ENCODE peak calls at places on chromosomes 1 and 21, in six cellular contexts. One of them, this sample, is unnamed.

GRCh38 chr1:10280442-10281350 is 70.3 kb downstream of the KIF1B start:
- DNase-seq in thoracic aorta: no peak
- DNase-seq in heart left ventricle: no peak
- DNase-seq in psoas muscle: no peak
- DNase-seq in stomach: no peak
- DNase-seq in prostate gland: no peak
- DNase-seq in this sample: no peak

GRCh38 chr1:198830397-198830796 is 191.6 kb downstream of the PTPRC start:
- DNase-seq in thoracic aorta: no peak
- DNase-seq in heart left ventricle: no peak
- DNase-seq in psoas muscle: no peak
- DNase-seq in stomach: no peak
- DNase-seq in prostate gland: no peak
- DNase-seq in this sample: no peak

GRCh38 chr1:155472491-155472890 is 90.1 kb downstream of the ASH1L start:
- DNase-seq in thoracic aorta: no peak
- DNase-seq in heart left ventricle: no peak
- DNase-seq in psoas muscle: no peak
- DNase-seq in stomach: no peak
- DNase-seq in prostate gland: no peak
- DNase-seq in this sample: no peak

GRCh38 chr21:29418813-29419212 is 120.1 kb downstream of the BACH1 start:
- DNase-seq in thoracic aorta: no peak
- DNase-seq in heart left ventricle: no peak
- DNase-seq in psoas muscle: no peak
- DNase-seq in stomach: no peak
- DNase-seq in prostate gland: no peak
- DNase-seq in this sample: no peak

GRCh38 chr1:40932004-40932403 is 47.5 kb upstream of the CTPS1 start:
- DNase-seq in thoracic aorta: no peak
- DNase-seq in heart left ventricle: no peak
- DNase-seq in psoas muscle: no peak
- DNase-seq in stomach: no peak
- DNase-seq in prostate gland: no peak
- DNase-seq in this sample: no peak

GRCh38 chr1:206766251-206766856 is 4.2 kb upstream of the IL19 start:
- DNase-seq in thoracic aorta: no peak
- DNase-seq in heart left ventricle: no peak
- DNase-seq in psoas muscle: peak; percentile 36
- DNase-seq in stomach: peak; percentile 37
- DNase-seq in prostate gland: peak; percentile 13
- DNase-seq in this sample: peak; percentile 33

GRCh38 chr1:30372792-30373433 is 350.5 kb downstream of the MATN1 start:
- DNase-seq in thoracic aorta: no peak
- DNase-seq in heart left ventricle: no peak
- DNase-seq in psoas muscle: no peak
- DNase-seq in stomach: peak; percentile 24
- DNase-seq in prostate gland: no peak
- DNase-seq in this sample: no peak

GRCh38 chr1:169240449-169241242 is 127.0 kb downstream of the NME7 start:
- DNase-seq in thoracic aorta: no peak
- DNase-seq in heart left ventricle: no peak
- DNase-seq in psoas muscle: no peak
- DNase-seq in stomach: no peak
- DNase-seq in prostate gland: no peak
- DNase-seq in this sample: no peak

GRCh38 chr1:84936116-84936810 is 43.3 kb upstream of the LPAR3 start:
- DNase-seq in thoracic aorta: no peak
- DNase-seq in heart left ventricle: no peak
- DNase-seq in psoas muscle: no peak
- DNase-seq in stomach: no peak
- DNase-seq in prostate gland: peak; percentile 56
- DNase-seq in this sample: peak; percentile 7
- TF ChIP-seq CTCF in thoracic aorta: peak; percentile 87
- TF ChIP-seq CTCF in heart left ventricle: peak; percentile 93
- TF ChIP-seq CTCF in psoas muscle: peak; percentile 89
- TF ChIP-seq CTCF in stomach: peak; percentile 86
- TF ChIP-seq CTCF in prostate gland: peak; percentile 92
- TF ChIP-seq CTCF in this sample: peak; percentile 62

GRCh38 chr1:3617806-3618345 is 6.6 kb upstream of the MEGF6 start:
- DNase-seq in thoracic aorta: no peak
- DNase-seq in heart left ventricle: no peak
- DNase-seq in psoas muscle: no peak
- DNase-seq in stomach: no peak
- DNase-seq in prostate gland: no peak
- DNase-seq in this sample: no peak
- H3K4me3 ChIP-seq in thoracic aorta: no peak overlapping the region
- H3K4me3 ChIP-seq in heart left ventricle: no peak overlapping the region
- H3K4me3 ChIP-seq in psoas muscle: no peak overlapping the region
- H3K4me3 ChIP-seq in stomach: no peak overlapping the region
- H3K4me3 ChIP-seq in prostate gland: no peak overlapping the region
- H3K4me3 ChIP-seq in this sample: no peak overlapping the region

GRCh38 chr1:158025576-158026230 is 32.3 kb downstream of the KIRREL1 start:
- DNase-seq in thoracic aorta: no peak
- DNase-seq in heart left ventricle: no peak
- DNase-seq in psoas muscle: no peak
- DNase-seq in stomach: no peak
- DNase-seq in prostate gland: no peak
- DNase-seq in this sample: no peak
- H3K27ac ChIP-seq in thoracic aorta: peak overlapping the region; percentile 95
- H3K27ac ChIP-seq in heart left ventricle: peak overlapping the region; percentile 68
- H3K27ac ChIP-seq in psoas muscle: no peak overlapping the region
- H3K27ac ChIP-seq in stomach: peak overlapping the region; percentile 52
- H3K27ac ChIP-seq in prostate gland: peak overlapping the region; percentile 50
- H3K27ac ChIP-seq in this sample: peak overlapping the region; percentile 54

DNA sequence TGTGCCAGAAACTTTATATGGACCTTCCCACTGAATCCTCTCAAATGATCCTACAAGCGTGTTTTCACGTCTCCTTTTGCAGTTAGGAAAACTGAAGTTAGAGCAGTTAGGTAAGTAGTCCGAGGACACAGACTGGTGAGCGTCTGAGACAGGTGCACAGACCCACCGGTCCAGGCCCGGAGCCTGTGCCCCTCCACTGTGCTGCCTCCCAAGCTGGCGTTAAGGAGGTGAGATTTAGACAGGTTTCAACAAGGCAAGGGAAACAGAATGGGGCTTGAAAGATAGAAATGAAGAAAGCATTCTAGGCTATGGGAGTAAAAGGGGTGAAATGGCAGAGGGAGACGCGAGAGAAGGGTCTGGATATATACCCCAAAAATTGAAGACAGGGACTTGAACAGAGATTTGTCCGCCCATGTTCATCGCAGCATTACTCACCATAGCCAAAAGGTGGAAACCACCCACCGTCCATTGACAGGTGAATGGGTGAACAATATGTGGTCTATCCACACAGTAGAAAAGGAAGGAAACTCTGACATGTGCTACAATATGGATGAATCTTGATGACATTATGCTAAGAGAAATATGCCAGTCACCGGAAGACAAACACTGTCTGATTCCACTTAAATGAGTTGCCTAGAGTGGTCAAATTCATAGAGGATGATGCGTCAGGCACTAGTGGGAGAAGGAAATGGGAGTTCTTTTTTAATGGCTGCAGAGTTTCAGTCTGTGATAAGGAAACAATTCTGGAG is 15.7 kb upstream of the PKP1 start:
- DNase-seq in thoracic aorta: no peak
- DNase-seq in heart left ventricle: no peak
- DNase-seq in psoas muscle: no peak
- DNase-seq in stomach: peak; percentile 8
- DNase-seq in prostate gland: no peak
- DNase-seq in this sample: no peak
- TF ChIP-seq CTCF in thoracic aorta: no peak
- TF ChIP-seq CTCF in heart left ventricle: no peak
- TF ChIP-seq CTCF in psoas muscle: no peak
- TF ChIP-seq CTCF in stomach: no peak
- TF ChIP-seq CTCF in prostate gland: no peak
- TF ChIP-seq CTCF in this sample: no peak

GRCh38 chr1:220249522-220249921 is 22.7 kb downstream of the RAB3GAP2 start:
- DNase-seq in thoracic aorta: no peak
- DNase-seq in heart left ventricle: no peak
- DNase-seq in psoas muscle: no peak
- DNase-seq in stomach: no peak
- DNase-seq in prostate gland: no peak
- DNase-seq in this sample: no peak
- H3K4me3 ChIP-seq in thoracic aorta: no peak overlapping the region
- H3K4me3 ChIP-seq in heart left ventricle: no peak overlapping the region
- H3K4me3 ChIP-seq in psoas muscle: no peak overlapping the region
- H3K4me3 ChIP-seq in stomach: no peak overlapping the region
- H3K4me3 ChIP-seq in prostate gland: no peak overlapping the region
- H3K4me3 ChIP-seq in this sample: no peak overlapping the region

DNA sequence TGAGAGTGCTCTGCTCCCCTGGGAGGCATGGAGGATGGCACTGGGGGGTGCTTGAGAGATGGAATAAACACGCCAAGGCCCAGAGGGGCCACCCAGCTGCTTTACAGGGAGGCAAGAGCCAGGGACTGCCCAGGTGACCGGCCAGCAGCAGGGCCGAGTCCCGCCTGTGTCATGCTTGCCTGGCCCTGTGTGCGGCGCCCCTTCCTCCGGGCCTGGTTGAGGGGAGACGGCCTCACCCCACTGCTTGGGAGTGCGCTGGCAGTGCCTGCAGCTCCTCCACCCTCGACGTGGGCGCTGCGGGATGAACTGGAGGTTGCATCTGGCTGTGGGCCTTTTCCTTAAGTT is 33.1 kb upstream of the COL6A2 start:
- DNase-seq in thoracic aorta: no peak
- DNase-seq in heart left ventricle: no peak
- DNase-seq in psoas muscle: no peak
- DNase-seq in stomach: no peak
- DNase-seq in prostate gland: no peak
- DNase-seq in this sample: no peak
- H3K27ac ChIP-seq in thoracic aorta: peak overlapping the region; percentile 97
- H3K27ac ChIP-seq in heart left ventricle: peak overlapping the region; percentile 82
- H3K27ac ChIP-seq in psoas muscle: peak overlapping the region; percentile 75
- H3K27ac ChIP-seq in stomach: peak overlapping the region; percentile 78
- H3K27ac ChIP-seq in prostate gland: peak overlapping the region; percentile 67
- H3K27ac ChIP-seq in this sample: peak overlapping the region; percentile 67

DNA sequence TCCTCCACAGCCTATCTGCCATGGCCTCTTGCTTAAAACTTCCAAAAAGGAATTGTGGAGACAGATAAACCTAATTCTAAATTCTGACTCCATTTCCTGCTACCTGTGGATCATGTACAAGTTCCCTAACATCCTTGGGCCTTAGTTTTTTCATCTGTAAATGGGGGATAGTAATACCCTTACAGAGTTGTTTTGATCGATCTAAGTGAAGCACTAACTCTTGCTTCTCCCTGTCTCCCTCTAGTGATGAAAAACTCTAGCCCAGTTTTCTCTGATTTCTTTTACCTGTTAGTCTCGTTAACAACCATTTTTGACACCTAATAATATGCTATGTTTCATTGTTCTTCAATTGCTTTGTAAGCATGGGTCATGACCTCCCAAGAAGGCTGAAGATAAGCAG is 65.9 kb downstream of the TM2D1 start:
- DNase-seq in thoracic aorta: no peak
- DNase-seq in heart left ventricle: no peak
- DNase-seq in psoas muscle: no peak
- DNase-seq in stomach: no peak
- DNase-seq in prostate gland: no peak
- DNase-seq in this sample: no peak
- TF ChIP-seq CTCF in thoracic aorta: no peak
- TF ChIP-seq CTCF in heart left ventricle: no peak
- TF ChIP-seq CTCF in psoas muscle: no peak
- TF ChIP-seq CTCF in stomach: no peak
- TF ChIP-seq CTCF in prostate gland: no peak
- TF ChIP-seq CTCF in this sample: no peak

DNA sequence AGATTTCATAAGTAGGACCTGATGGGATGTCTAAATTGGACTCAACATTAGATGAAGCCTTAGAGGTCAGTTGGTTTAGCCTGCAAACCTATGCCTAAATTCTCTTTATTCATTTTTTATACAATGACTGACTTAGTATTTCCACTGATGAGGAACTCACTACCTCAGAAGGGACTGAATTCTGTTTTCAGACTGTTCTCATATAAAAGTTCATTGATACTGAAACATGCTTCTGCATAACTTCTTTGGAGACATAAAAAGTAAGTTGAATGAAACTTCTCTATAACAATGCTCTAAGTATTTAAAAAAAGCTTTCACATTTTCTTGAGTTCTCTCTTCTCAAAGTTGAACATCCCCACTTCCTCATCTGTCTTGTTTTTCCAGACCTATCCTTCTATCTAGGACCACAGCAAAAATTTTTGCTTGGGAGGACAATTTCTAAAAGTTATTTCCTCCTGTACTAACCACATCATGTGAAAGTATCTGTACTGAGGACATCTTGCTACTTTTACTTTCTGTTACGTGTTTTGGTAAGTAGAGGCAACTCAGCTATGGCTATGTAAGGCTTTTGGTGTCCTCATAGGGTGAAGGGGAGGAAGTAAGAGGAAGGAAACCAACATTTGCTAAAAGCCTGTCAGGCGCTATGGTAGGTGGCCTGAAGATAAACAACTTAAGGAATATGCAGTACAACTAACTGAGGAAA is 64.1 kb downstream of the USP24 start:
- DNase-seq in thoracic aorta: no peak
- DNase-seq in heart left ventricle: no peak
- DNase-seq in psoas muscle: no peak
- DNase-seq in stomach: no peak
- DNase-seq in prostate gland: no peak
- DNase-seq in this sample: no peak
- H3K4me3 ChIP-seq in thoracic aorta: no peak overlapping the region
- H3K4me3 ChIP-seq in heart left ventricle: no peak overlapping the region
- H3K4me3 ChIP-seq in psoas muscle: no peak overlapping the region
- H3K4me3 ChIP-seq in stomach: no peak overlapping the region
- H3K4me3 ChIP-seq in prostate gland: no peak overlapping the region
- H3K4me3 ChIP-seq in this sample: no peak overlapping the region

DNA sequence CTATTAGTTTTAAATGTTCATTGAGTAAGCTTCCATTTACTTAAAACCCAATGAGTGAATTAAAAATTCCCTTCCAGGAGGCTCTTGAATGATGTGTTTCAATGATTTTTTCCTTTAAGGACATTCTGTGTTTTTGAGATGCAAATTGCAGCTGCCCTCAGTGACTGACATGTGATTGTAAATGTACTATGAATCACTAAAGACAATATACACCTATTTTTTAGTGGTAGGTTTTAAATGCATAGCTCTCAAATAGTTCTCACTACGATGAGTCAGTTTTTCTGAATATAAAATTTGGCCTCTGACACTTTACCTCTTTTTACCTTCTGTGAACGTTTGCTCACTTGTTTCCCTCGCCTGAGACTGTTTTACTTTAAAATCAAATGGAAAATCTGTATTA is 204.7 kb downstream of the BARHL2 start:
- DNase-seq in thoracic aorta: no peak
- DNase-seq in heart left ventricle: no peak
- DNase-seq in psoas muscle: no peak
- DNase-seq in stomach: no peak
- DNase-seq in prostate gland: no peak
- DNase-seq in this sample: no peak
- H3K27ac ChIP-seq in thoracic aorta: no peak overlapping the region
- H3K27ac ChIP-seq in heart left ventricle: no peak overlapping the region
- H3K27ac ChIP-seq in psoas muscle: no peak overlapping the region
- H3K27ac ChIP-seq in stomach: no peak overlapping the region
- H3K27ac ChIP-seq in prostate gland: no peak overlapping the region
- H3K27ac ChIP-seq in this sample: no peak overlapping the region

GRCh38 chr21:26715878-26716506 is 129.2 kb downstream of the ADAMTS1 start:
- DNase-seq in thoracic aorta: no peak
- DNase-seq in heart left ventricle: no peak
- DNase-seq in psoas muscle: no peak
- DNase-seq in stomach: peak; percentile 44
- DNase-seq in prostate gland: peak; percentile 8
- DNase-seq in this sample: no peak

GRCh38 chr21:26719750-26720149 is 125.5 kb downstream of the ADAMTS1 start:
- DNase-seq in thoracic aorta: no peak
- DNase-seq in heart left ventricle: peak; percentile 27
- DNase-seq in psoas muscle: peak; percentile 71
- DNase-seq in stomach: no peak
- DNase-seq in prostate gland: no peak
- DNase-seq in this sample: peak; percentile 42

GRCh38 chr21:26715116-26715515 is 130.1 kb downstream of the ADAMTS1 start:
- DNase-seq in thoracic aorta: no peak
- DNase-seq in heart left ventricle: no peak
- DNase-seq in psoas muscle: no peak
- DNase-seq in stomach: no peak
- DNase-seq in prostate gland: no peak
- DNase-seq in this sample: no peak

GRCh38 chr21:26717146-26717739 is 128.0 kb downstream of the ADAMTS1 start:
- DNase-seq in thoracic aorta: no peak
- DNase-seq in heart left ventricle: no peak
- DNase-seq in psoas muscle: no peak
- DNase-seq in stomach: no peak
- DNase-seq in prostate gland: no peak
- DNase-seq in this sample: no peak
- TF ChIP-seq CTCF in thoracic aorta: peak; percentile 61
- TF ChIP-seq CTCF in heart left ventricle: peak; percentile 75
- TF ChIP-seq CTCF in psoas muscle: peak; percentile 56
- TF ChIP-seq CTCF in stomach: peak; percentile 51
- TF ChIP-seq CTCF in prostate gland: peak; percentile 65
- TF ChIP-seq CTCF in this sample: peak; percentile 53

This sample was measured in gastrocnemius medialis.